ENCODE peak calls at places on chromosome 13, in six cellular contexts. O is right cardiac atrium; H is cardiac fibroblast; E is HT-29; Z is activated naive CD4-positive, alpha-beta T cell; F is stimulated activated CD4-positive, alpha-beta T cell treated with anti-CD3 and anti-CD28 coated beads, TNF-alpha, amount 100 ng/mL, for 4 hours. G is an unnamed sample.

GRCh38 chr13:51590966-51591627 is 6.8 kb downstream of the WDFY2 start:
- DNase-seq in F (no peak), H (peak), Z (no peak), O (no peak), E (peak), G (peak)

GRCh38 chr13:21671793-21672680 is 1.2 kb downstream of the FGF9 start:
- DNase-seq in O (no peak), F (no peak), H (no peak), Z (no peak), E (peak), G (no peak)

GRCh38 chr13:93398167-93398566 is 171.6 kb downstream of the GPC6 start:
- DNase-seq in F (no peak), E (no peak), Z (no peak), O (no peak), H (peak), G (no peak)

GRCh38 chr13:48873598-48873997 is 102.1 kb upstream of the FNDC3A start:
- DNase-seq in F (no peak), O (no peak), H (peak), E (no peak), Z (no peak), G (no peak)

GRCh38 chr13:109862627-109863026 is 76.2 kb upstream of the IRS2 start:
- DNase-seq in O (no peak), E (peak), H (peak), Z (no peak), F (no peak), G (no peak)

GRCh38 chr13:92838786-92839185 is 387.8 kb upstream of the GPC6 start:
- DNase-seq in H (peak), Z (no peak), F (no peak), E (no peak), O (no peak), G (no peak)

GRCh38 chr13:49112782-49113525 is 107.2 kb upstream of the MLNR start:
- DNase-seq in Z (no peak), H (peak), F (no peak), O (no peak), E (no peak), G (no peak)

GRCh38 chr13:39918837-39919236 is 263.4 kb downstream of the COG6 start:
- DNase-seq in Z (no peak), E (no peak), O (no peak), H (peak), F (no peak), G (no peak)

GRCh38 chr13:113080901-113081521 is 24.6 kb upstream of the F7 start:
- DNase-seq in H (no peak), Z (no peak), F (no peak), O (peak), E (no peak), G (no peak)

GRCh38 chr13:79287994-79288795 is 117.9 kb downstream of the RBM26 start:
- DNase-seq in E (no peak), H (no peak), F (no peak), Z (no peak), O (no peak), G (no peak)

GRCh38 chr13:75395901-75396300 is 86.1 kb downstream of the TBC1D4 start:
- DNase-seq in F (no peak), O (no peak), H (no peak), Z (no peak), E (no peak), G (no peak)

GRCh38 chr13:111518161-111518791 is 197.8 kb downstream of the TEX29 start:
- DNase-seq in Z (no peak), F (no peak), H (no peak), O (no peak), E (no peak), G (no peak)

GRCh38 chr13:87035538-87035937 is 635.6 kb upstream of the SLITRK5 start:
- DNase-seq in E (no peak), O (no peak), F (no peak), Z (no peak), H (no peak), G (no peak)

GRCh38 chr13:34011552-34012085 is 193.7 kb downstream of the RFC3 start:
- DNase-seq in H (no peak), O (no peak), F (no peak), E (peak), Z (no peak), G (no peak)

GRCh38 chr13:110419391-110419791 is 112.3 kb downstream of the COL4A2 start:
- DNase-seq in H (no peak), O (no peak), F (no peak), Z (no peak), E (peak), G (no peak)

GRCh38 chr13:27408074-27408473 is 16.3 kb upstream of the GTF3A start:
- DNase-seq in F (no peak), E (no peak), O (no peak), H (no peak), Z (no peak), G (no peak)

GRCh38 chr13:51726446-51727185 is 77.3 kb downstream of the DHRS12 start:
- DNase-seq in Z (no peak), H (peak), O (no peak), E (no peak), F (no peak), G (no peak)

GRCh38 chr13:45786293-45786920 is 65.1 kb downstream of the SIAH3 start:
- DNase-seq in F (no peak), Z (no peak), O (no peak), E (no peak), H (no peak), G (no peak)

GRCh38 chr13:27483421-27483820 is 33.1 kb upstream of the MTIF3 start:
- DNase-seq in H (no peak), F (no peak), Z (no peak), O (no peak), E (no peak), G (no peak)

GRCh38 chr13:50124536-50125305 is 109.5 kb downstream of the KCNRG start:
- DNase-seq in Z (peak), F (peak), E (peak), H (peak), O (peak), G (no peak)

GRCh38 chr13:28739376-28739775 is 20.6 kb upstream of the SLC46A3 start:
- DNase-seq in E (no peak), F (no peak), O (no peak), H (no peak), Z (no peak), G (no peak)

GRCh38 chr13:51235756-51236564 is 13.8 kb downstream of the FAM124A start:
- DNase-seq in F (no peak), H (no peak), Z (no peak), E (no peak), O (no peak), G (no peak)

GRCh38 chr13:44801990-44802389 is 187.3 kb downstream of the NUFIP1 start:
- DNase-seq in E (peak), H (peak), F (no peak), O (no peak), Z (no peak), G (no peak)

GRCh38 chr13:110509971-110510786 is 51.3 kb downstream of the RAB20 start:
- DNase-seq in F (no peak), Z (no peak), H (no peak), E (no peak), O (no peak), G (no peak)

GRCh38 chr13:97229699-97230098 is 7.6 kb downstream of the MBNL2 start:
- DNase-seq in H (no peak), O (no peak), E (no peak), F (no peak), Z (no peak), G (no peak)